ENCODE peak calls at places on chromosomes 11 and 22, in eight cellular contexts. X is ovary; K is neural progenitor cell; Q is CD8-positive, alpha-beta T cell; V is DND-41; D is cardiac muscle cell; P is sigmoid colon; U is CD8-positive, alpha-beta memory T cell. M is an unnamed sample. For H3K4me1 and H3K36me3, the result is how much of the 10 kb centered on the place peaks cover.

GRCh38 chr11:29261831-29262230 is 755.0 kb downstream of the KCNA4 start:
- DNase-seq in X (no peak), K (no peak), Q (no peak), V (no peak), D (no peak), P (no peak), U (no peak), M (no peak)

GRCh38 chr22:24763872-24764485 is 10.5 kb downstream of the PIWIL3 start:
- DNase-seq in X (no peak), K (no peak), Q (no peak), V (no peak), D (no peak), P (no peak), U (no peak), M (no peak)

GRCh38 chr11:8357505-8357888 is 93.8 kb upstream of the LMO1 start:
- DNase-seq in X (no peak), K (no peak), Q (no peak), V (no peak), D (no peak), P (no peak), U (no peak), M (no peak)

GRCh38 chr22:23219787-23220484 is 39.6 kb downstream of the BCR start:
- DNase-seq in X (peak), K (no peak), Q (peak), V (peak), D (peak), P (no peak), U (no peak), M (no peak)

GRCh38 chr11:132125855-132126841 is 755.7 kb downstream of the NTM start:
- DNase-seq in X (no peak), K (peak), Q (no peak), V (peak), D (peak), P (no peak), U (no peak), M (no peak)

GRCh38 chr11:2209370-2209801 is 37.8 kb upstream of the TH start:
- DNase-seq in X (no peak), K (no peak), Q (peak), V (no peak), D (no peak), P (peak), U (no peak), M (no peak)

GRCh38 chr11:2816941-2817421 is 68.6 kb downstream of the CDKN1C start:
- DNase-seq in X (peak), K (no peak), Q (no peak), V (no peak), D (peak), P (peak), U (no peak), M (no peak)

GRCh38 chr11:27217948-27218410 is 145.0 kb downstream of the CCDC34 start:
- DNase-seq in X (no peak), K (no peak), Q (no peak), V (no peak), D (peak), P (no peak), U (no peak), M (no peak)

GRCh38 chr11:17921620-17922473 is 91.0 kb downstream of the SERGEF start:
- DNase-seq in X (no peak), K (no peak), Q (no peak), V (no peak), D (peak), P (no peak), U (no peak), M (no peak)

GRCh38 chr11:69825037-69825834 is 6.0 kb upstream of the FGF3 start:
- DNase-seq in X (no peak), K (no peak), Q (no peak), V (no peak), D (no peak), P (no peak), U (no peak), M (no peak)

GRCh38 chr22:45688606-45689080 is 17.0 kb downstream of the ATXN10 start:
- DNase-seq in X (no peak), K (no peak), Q (no peak), V (no peak), D (peak), P (no peak), U (no peak), M (no peak)

GRCh38 chr11:83602116-83602515 is 315.9 kb upstream of the CCDC90B start:
- DNase-seq in X (no peak), K (no peak), Q (no peak), V (no peak), D (no peak), P (no peak), U (no peak), M (no peak)

GRCh38 chr11:93784935-93785360 is 866 bp downstream of the MED17 start:
- DNase-seq in X (no peak), K (peak), Q (no peak), V (no peak), D (peak), P (no peak), U (no peak), M (no peak)

GRCh38 chr11:20277014-20277413 is 86.5 kb upstream of the HTATIP2 start:
- DNase-seq in X (no peak), K (peak), Q (no peak), V (no peak), D (no peak), P (no peak), U (no peak), M (no peak)

GRCh38 chr11:59394186-59394585 is 32.0 kb downstream of the OR5A2 start:
- DNase-seq in X (no peak), K (no peak), Q (no peak), V (no peak), D (no peak), P (no peak), U (no peak), M (no peak)

GRCh38 chr11:124602193-124602592 is 9.0 kb upstream of the PANX3 start:
- DNase-seq in X (no peak), K (no peak), Q (no peak), V (no peak), D (no peak), P (no peak), U (no peak), M (no peak)

GRCh38 chr11:56624661-56625110 is 10.0 kb upstream of the OR5M1 start:
- DNase-seq in X (no peak), K (peak), Q (no peak), V (peak), D (peak), P (no peak), U (no peak), M (no peak)

DNA sequence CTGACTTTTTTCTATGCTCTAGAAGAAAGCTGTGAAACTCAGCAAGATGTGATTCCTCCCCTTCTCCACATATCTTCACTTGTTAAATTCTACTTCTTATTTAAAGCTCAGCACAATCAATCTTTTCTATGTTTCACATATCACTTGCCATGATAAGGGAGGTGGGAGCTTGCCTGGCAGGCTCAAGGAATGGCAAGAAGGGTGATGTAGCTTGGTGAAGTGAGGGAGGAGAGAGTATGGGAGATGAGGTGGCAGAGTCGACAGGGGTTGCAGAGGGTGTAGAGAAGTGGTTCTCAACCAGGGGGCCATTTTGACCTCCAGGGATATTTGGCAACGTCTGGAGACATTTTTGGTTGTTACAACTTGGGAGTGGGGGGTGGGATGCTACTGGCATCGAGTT is 120.6 kb upstream of the TIMP3 start:
- DNase-seq in X (no peak), K (no peak), Q (no peak), V (no peak), D (no peak), P (no peak), U (no peak), M (no peak)
- H3K4me1 ChIP-seq in X (under half), K (under half), Q (under half), V (under half), D (under half), P (under half), U (under half), M (under half)

DNA sequence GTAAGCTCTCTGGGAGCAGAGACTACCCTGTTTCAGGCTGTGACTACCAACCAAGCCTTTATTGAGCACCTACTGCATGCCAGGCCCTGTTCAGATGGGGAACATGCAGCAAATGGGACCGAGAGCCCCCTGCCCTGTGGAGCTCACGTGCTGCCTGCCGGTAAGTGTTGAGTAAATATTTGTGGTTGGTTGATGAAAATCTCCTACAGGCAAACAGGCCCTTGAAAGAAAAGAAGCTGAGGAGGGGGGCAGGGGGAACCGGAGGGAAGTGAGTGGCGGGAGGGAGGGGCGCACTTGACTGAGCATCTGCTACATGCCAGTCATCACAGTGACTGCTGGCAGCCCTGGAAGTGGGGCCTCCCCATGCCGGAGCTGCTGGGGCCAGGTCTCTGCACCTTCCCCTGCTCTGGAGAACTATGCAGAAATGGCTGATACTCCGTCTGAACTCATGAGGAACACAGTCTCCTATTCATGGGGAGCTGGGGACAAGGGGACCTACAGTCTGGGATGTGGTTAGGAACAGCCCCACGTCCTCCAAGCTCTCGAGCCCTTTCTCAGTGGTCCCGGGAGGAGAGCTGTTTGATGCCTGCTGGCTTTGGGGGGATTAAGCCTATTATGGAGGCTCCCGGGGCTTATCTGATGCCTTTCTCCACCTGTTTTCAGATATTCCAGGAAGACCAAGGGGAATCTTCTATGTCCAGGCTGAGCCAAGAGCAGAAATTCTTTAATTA is 34.1 kb downstream of the MACROD1 start:
- DNase-seq in X (no peak), K (peak), Q (no peak), V (no peak), D (no peak), P (no peak), U (no peak), M (no peak)
- H3K27ac ChIP-seq in X (no peak), K (no peak), Q (no peak), V (no peak), D (peak), P (no peak), U (no peak), M (no peak)

GRCh38 chr11:108319541-108320145 is 96.8 kb downstream of the ATM start:
- DNase-seq in X (no peak), K (no peak), Q (no peak), V (no peak), D (no peak), P (no peak), U (no peak), M (no peak)
- H3K36me3 ChIP-seq in X (under half), K (under half), Q (half or more), V (half or more), D (under half), P (under half), U (half or more), M (half or more)

DNA sequence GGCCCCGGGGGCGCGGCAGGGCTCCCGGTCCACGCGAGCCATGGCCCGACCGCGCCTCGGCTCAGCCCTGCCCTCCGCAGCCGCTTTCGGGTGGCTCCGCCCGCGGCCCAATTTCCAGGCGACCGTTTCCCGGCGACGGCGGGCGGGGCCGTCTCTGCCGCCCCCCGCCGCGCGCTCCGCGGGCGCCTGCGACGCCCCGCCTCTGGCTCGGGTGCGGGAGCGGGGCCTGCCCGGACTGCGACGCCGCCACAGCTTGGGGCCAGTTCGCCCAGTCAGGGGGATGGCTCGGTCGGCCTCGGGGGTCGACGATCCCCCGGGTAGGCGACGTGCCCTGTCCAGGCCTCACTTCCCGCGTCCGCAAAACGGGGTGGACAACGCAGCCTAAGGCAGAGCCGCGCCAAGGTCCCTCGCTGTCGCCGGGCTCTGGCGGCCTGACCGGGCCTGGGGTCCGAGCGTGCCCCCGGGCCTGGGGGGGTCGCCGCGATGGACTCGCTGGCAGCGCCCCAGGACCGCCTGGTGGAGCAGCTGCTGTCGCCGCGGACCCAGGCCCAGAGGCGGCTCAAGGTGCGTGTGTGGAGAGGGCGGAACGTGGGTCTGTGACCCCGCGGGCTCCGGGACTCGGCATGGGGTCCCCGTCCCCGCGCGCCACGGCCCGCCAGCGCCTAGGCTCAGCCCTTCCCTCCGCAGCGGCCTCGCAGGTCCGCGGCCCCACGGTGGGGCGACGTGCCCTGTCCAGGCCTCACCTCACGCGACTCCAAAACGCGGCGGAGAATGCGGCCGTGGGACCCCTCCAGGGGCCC is 4.2 kb downstream of the SEPTIN5 start:
- DNase-seq in X (peak), K (no peak), Q (no peak), V (no peak), D (no peak), P (no peak), U (no peak), M (no peak)
- H3K4me1 ChIP-seq in X (under half), K (under half), Q (under half), V (under half), D (under half), P (under half), U (under half), M (under half)

GRCh38 chr11:13258855-13259254 is 18.7 kb upstream of the BMAL1 start:
- DNase-seq in X (no peak), K (no peak), Q (no peak), V (no peak), D (no peak), P (no peak), U (no peak), M (no peak)

GRCh38 chr11:13260963-13261599 is 16.5 kb upstream of the BMAL1 start:
- DNase-seq in X (no peak), K (no peak), Q (no peak), V (no peak), D (peak), P (no peak), U (no peak), M (no peak)

GRCh38 chr11:13261600-13262061 is 16.0 kb upstream of the BMAL1 start:
- DNase-seq in X (no peak), K (no peak), Q (no peak), V (no peak), D (peak), P (no peak), U (no peak), M (no peak)

GRCh38 chr11:13259374-13259773 is 18.2 kb upstream of the BMAL1 start:
- DNase-seq in X (no peak), K (no peak), Q (no peak), V (peak), D (no peak), P (no peak), U (no peak), M (no peak)

DNA sequence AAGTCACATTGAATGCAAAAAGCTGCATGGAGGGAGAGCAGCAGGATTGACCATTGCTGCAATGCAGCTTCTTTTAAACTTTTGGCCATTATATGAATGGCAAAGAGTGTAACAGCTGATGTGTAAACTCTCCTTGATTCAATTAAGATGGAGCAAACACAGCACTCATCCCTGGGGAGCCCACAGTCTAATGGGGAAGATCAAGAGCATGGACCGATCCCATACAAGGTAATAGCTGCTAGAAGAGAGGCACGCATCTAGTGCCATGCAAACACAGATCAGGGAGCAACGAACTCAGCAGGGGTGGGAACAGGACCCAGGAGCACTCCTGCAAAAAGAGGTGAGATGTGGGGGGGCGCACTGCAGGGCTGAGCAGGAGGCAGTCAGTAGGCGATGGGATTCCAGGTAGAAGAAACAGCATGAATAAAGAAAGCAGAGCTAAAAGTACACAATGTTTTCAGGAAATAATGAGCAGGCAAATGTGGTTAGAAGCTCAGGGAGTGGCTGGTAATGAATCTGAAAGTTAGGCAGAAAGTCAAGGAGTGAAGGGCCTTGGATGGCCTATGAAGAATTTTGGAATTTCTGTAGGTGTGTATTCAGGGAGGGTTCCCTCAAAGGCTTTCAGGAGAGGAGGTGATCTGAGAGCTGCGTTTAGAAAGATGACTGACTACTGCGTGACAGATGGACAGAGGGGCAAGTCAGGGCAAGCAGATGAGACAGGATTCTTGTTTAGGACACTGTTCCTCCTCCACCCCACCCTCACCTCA is 17.2 kb upstream of the BMAL1 start:
- DNase-seq in X (no peak), K (no peak), Q (no peak), V (no peak), D (no peak), P (no peak), U (no peak), M (no peak)
- H3K27ac ChIP-seq in X (no peak), K (no peak), Q (no peak), V (no peak), D (no peak), P (peak), U (no peak), M (no peak)